ENCODE peak calls at places on chromosomes 7 and 10, in five cellular contexts. G, C, B, H and K are unnamed samples.

GRCh38 chr7:75599244-75599771 is 107.2 kb downstream of the SPDYE5 start:
- DNase-seq in B (no peak), G (peak; percentile 66), H (no peak), C (peak; percentile 77), K (no peak)

GRCh38 chr10:110041479-110041829 is 33.7 kb downstream of the ADD3 start:
- DNase-seq in B (no peak), G (no peak), H (no peak), C (no peak), K (no peak)

GRCh38 chr7:70523626-70524351 is 608.2 kb upstream of the GALNT17 start:
- DNase-seq in H (no peak), C (no peak), G (no peak), B (no peak), K (no peak)

GRCh38 chr7:139783647-139784385 is 6.0 kb upstream of the HIPK2 start:
- DNase-seq in H (no peak), G (peak; percentile 51), C (no peak), B (no peak), K (no peak)

GRCh38 chr10:111146025-111146640 is 69.3 kb downstream of the ADRA2A start:
- DNase-seq in C (no peak), B (no peak), G (no peak), H (no peak), K (no peak)

GRCh38 chr10:44926771-44927751 is 15.9 kb downstream of the TMEM72 start:
- DNase-seq in B (peak; percentile 60), H (no peak), C (no peak), G (no peak), K (no peak)

GRCh38 chr7:115888981-115889668 is 141.4 kb downstream of the TFEC start:
- DNase-seq in B (no peak), G (no peak), C (no peak), H (no peak), K (no peak)

GRCh38 chr7:80124870-80125269 is 9.8 kb upstream of the GNAI1 start:
- DNase-seq in H (no peak), B (no peak), G (no peak), C (no peak), K (no peak)

GRCh38 chr7:116353614-116354013 is 143.3 kb downstream of the TES start:
- DNase-seq in C (no peak), B (peak; percentile 52), G (no peak), H (no peak), K (no peak)

GRCh38 chr10:55158643-55159042 is 357.6 kb upstream of the PCDH15 start:
- DNase-seq in H (no peak), C (no peak), G (no peak), B (no peak), K (no peak)

GRCh38 chr7:135601182-135601581 is 43.5 kb downstream of the NUP205 start:
- DNase-seq in C (no peak), B (peak; percentile 8), G (no peak), H (no peak), K (no peak)

GRCh38 chr10:31142026-31142425 is 110.4 kb upstream of the ZNF438 start:
- DNase-seq in G (no peak), H (no peak), B (no peak), C (no peak), K (peak; percentile 89)

GRCh38 chr10:124286621-124287020 is 132.1 kb downstream of the OAT start:
- DNase-seq in B (no peak), H (no peak), C (no peak), G (no peak), K (no peak)

GRCh38 chr10:112526906-112527305 is 79.9 kb downstream of the VTI1A start:
- DNase-seq in G (peak; percentile 84), B (no peak), H (no peak), C (no peak), K (no peak)

GRCh38 chr10:29302499-29302898 is 13.6 kb downstream of the LYZL1 start:
- DNase-seq in G (no peak), B (no peak), H (no peak), C (no peak), K (no peak)

GRCh38 chr7:20661884-20662283 is 46.4 kb downstream of the ABCB5 start:
- DNase-seq in H (no peak), C (no peak), B (no peak), G (no peak), K (no peak)

GRCh38 chr7:52355059-52355458 is 680.4 kb upstream of the POM121L12 start:
- DNase-seq in C (peak; percentile 61), H (no peak), B (peak; percentile 43), G (peak; percentile 37), K (no peak)

GRCh38 chr10:71623098-71623985 is 96.2 kb downstream of the C10orf105 start:
- DNase-seq in H (peak; percentile 75), G (peak; percentile 64), B (peak; percentile 71), C (no peak), K (peak; percentile 95)
- TF ChIP-seq CTCF in H (peak; percentile 74), G (peak; percentile 30), B (peak; percentile 34), C (peak; percentile 46), K (peak; percentile 15)

DNA sequence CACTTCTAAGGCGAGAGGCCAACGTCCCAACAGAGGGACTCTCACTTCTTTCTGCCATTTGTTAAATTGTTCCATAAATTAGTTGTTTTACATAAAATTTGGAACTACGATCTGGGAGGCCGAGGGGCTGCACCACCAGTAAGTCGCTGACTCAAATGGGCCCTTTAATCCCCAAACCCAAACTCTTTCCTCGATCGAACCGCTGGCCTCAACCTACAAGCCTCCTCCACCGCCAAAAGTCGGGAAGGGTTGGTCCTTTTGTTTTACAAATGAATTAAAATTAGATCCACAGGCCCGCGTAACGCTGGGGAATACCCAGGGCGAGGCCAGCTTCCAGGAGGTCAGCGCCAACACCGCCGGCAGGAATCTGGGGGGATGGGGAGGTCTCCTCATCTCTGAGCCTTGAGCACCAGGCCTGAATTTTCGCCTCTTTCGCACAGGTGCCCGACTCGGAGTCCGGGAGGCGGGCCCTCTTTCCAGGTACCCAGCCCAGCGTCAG is 1.2 kb upstream of the FOXI2 start:
- DNase-seq in H (no peak), C (peak; percentile 54), G (peak; percentile 25), B (no peak), K (peak; percentile 65)
- H3K27ac ChIP-seq in H (no peak overlapping the region), C (no peak overlapping the region), G (no peak overlapping the region), B (no peak overlapping the region), K (no peak overlapping the region)

GRCh38 chr10:23891301-23891700 is 317.6 kb upstream of the KIAA1217 start:
- DNase-seq in B (no peak), C (no peak), H (no peak), G (no peak), K (no peak)
- H2AFZ ChIP-seq in B (no peak overlapping the region), C (no peak overlapping the region), H (no peak overlapping the region), G (no peak overlapping the region), K (no peak overlapping the region)

GRCh38 chr10:63133056-63133786 is at the start of gene NRBF2:
- DNase-seq in G (peak; percentile 94), B (peak; percentile 99), H (peak; percentile 99), C (peak; percentile 97), K (peak; percentile 97)

GRCh38 chr10:63132651-63133055 is 475 bp upstream of the NRBF2 start:
- DNase-seq in H (no peak), B (no peak), C (no peak), G (no peak), K (no peak)

GRCh38 chr10:63129888-63130287 is 3.2 kb upstream of the NRBF2 start:
- DNase-seq in G (peak; percentile 47), C (no peak), H (no peak), B (no peak), K (peak; percentile 54)

GRCh38 chr10:63137306-63137705 is 4.2 kb downstream of the NRBF2 start:
- DNase-seq in C (no peak), H (no peak), G (no peak), B (peak; percentile 51), K (peak; percentile 37)

GRCh38 chr10:63133787-63134557 is 844 bp downstream of the NRBF2 start:
- DNase-seq in C (no peak), H (peak; percentile 71), B (no peak), G (no peak), K (peak; percentile 66)
- TF ChIP-seq CTCF in C (no peak), H (no peak), B (no peak), G (no peak), K (no peak)

DNA sequence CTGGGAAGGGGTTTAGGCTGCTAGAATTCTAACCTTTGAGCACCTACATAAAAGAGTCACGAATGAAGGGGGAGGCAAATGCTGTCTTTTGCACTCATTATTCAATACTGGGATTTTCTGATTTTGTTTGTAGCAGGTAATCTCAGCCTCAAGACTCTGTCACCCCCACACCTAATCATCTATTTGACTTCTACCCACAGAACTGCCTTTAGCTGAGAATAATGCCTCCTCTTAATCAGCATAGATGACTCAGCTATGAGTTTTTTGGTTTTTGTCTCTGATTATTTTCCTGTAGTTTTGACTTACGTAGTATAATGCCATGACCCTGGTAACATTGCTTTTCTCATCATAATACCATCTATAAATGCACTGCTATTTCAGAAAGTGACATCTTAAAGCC is 42.7 kb upstream of the CACNB2 start:
- DNase-seq in B (no peak), G (no peak), H (no peak), C (no peak), K (no peak)
- H3K27ac ChIP-seq in B (no peak overlapping the region), G (no peak overlapping the region), H (no peak overlapping the region), C (no peak overlapping the region), K (no peak overlapping the region)

GRCh38 chr7:30917216-30917893 is 5.7 kb downstream of the AQP1 start:
- DNase-seq in H (no peak), G (no peak), C (no peak), B (no peak), K (peak; percentile 67)
- H2AFZ ChIP-seq in H (no peak overlapping the region), G (peak overlapping the region; percentile 54), C (no peak overlapping the region), B (no peak overlapping the region), K (no peak overlapping the region)

GRCh38 chr7:28060371-28060950 is 120.1 kb downstream of the JAZF1 start:
- DNase-seq in G (no peak), C (no peak), H (no peak), B (no peak), K (peak; percentile 56)

GRCh38 chr7:28061824-28062196 is 118.8 kb downstream of the JAZF1 start:
- DNase-seq in H (no peak), G (no peak), C (no peak), B (no peak), K (no peak)

GRCh38 chr7:28065721-28066285 is 114.8 kb downstream of the JAZF1 start:
- DNase-seq in C (no peak), H (no peak), G (no peak), B (peak; percentile 53), K (no peak)

GRCh38 chr7:28065308-28065707 is 115.3 kb downstream of the JAZF1 start:
- DNase-seq in G (no peak), C (no peak), H (no peak), B (no peak), K (no peak)

DNA sequence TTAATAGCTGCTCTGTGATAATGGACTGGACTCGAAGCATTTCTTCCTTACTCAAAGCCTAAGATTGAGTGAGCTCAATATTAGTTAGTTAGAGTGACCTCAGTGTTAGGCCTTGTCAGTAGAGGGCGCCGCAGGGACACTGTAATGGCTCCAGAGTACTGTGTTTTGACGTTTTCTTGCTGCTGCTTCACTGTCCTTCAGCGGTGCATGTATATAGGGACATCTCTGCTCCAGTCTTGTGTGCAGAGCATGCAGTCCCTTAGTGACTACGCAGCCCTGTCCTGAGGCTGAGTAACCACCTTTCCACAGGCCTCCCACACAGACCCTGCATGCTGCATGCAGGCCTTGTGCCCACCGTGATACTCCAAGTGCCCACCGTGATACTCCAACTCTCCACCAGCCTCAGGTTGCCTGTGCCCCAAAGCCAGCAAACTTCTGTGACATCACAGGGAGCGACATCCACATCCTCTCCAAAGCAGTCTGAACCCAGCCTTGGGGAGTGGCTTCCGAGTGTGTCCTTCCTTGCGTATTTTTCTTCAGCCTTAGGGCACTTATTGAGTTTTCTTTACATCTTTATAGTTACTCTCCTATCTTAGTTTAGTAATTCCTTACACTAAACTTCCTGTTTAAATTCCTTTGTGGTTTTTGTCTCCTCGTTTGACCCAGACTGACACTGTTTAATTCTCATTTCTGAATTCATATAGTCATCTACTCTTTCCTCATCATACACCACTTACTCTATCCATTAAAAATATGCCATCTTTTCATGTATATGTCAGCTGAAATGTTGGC is 118.2 kb downstream of the JAZF1 start:
- DNase-seq in G (peak; percentile 86), C (peak; percentile 86), H (peak; percentile 67), B (peak; percentile 83), K (peak; percentile 64)
- TF ChIP-seq CTCF in G (peak; percentile 83), C (peak; percentile 92), H (peak; percentile 91), B (peak; percentile 71), K (peak; percentile 83)